ENCODE peak calls at places on chromosome 14, in six cellular contexts. O is neural crest cell, B is fibroblast of lung, L is mammary epithelial cell, C is mucosa of descending colon, V is HL-60. I is an unnamed sample.

GRCh38 chr14:106586098-106586704 is 1059.8 kb downstream of the TMEM121 start:
- DNase-seq in O (no peak), B (no peak), C (peak; percentile 56), V (peak; percentile 48), L (no peak), I (peak; percentile 60)

GRCh38 chr14:33686218-33686617 is 264.7 kb downstream of the EGLN3 start:
- DNase-seq in C (no peak), O (no peak), V (no peak), L (peak; percentile 84), B (peak; percentile 92), I (no peak)

GRCh38 chr14:35158951-35159653 is 36.8 kb downstream of the PRORP start:
- DNase-seq in C (no peak), L (no peak), B (peak; percentile 58), O (no peak), V (no peak), I (no peak)

GRCh38 chr14:100617715-100618693 is 30.8 kb upstream of the BEGAIN start:
- DNase-seq in L (no peak), B (peak; percentile 29), V (peak; percentile 74), C (no peak), O (no peak), I (peak; percentile 13)

GRCh38 chr14:61730756-61731373 is 31.4 kb upstream of the SNAPC1 start:
- DNase-seq in V (no peak), O (no peak), L (no peak), B (no peak), C (no peak), I (no peak)

GRCh38 chr14:64186231-64187129 is 107.7 kb downstream of the ESR2 start:
- DNase-seq in C (no peak), B (no peak), V (no peak), O (peak; percentile 5), L (no peak), I (no peak)

GRCh38 chr14:97177016-97177415 is 379.8 kb downstream of the VRK1 start:
- DNase-seq in L (peak; percentile 9), B (peak; percentile 12), O (no peak), C (no peak), V (peak; percentile 15), I (no peak)

GRCh38 chr14:34971381-34971780 is 11.4 kb upstream of the SRP54 start:
- DNase-seq in V (no peak), O (no peak), B (peak; percentile 52), L (peak; percentile 30), C (no peak), I (no peak)

GRCh38 chr14:36424478-36425102 is 95.4 kb downstream of the NKX2-1 start:
- DNase-seq in B (no peak), C (no peak), V (no peak), L (no peak), O (no peak), I (no peak)

GRCh38 chr14:69048456-69048855 is 69.4 kb upstream of the ACTN1 start:
- DNase-seq in O (no peak), L (peak; percentile 39), B (peak; percentile 44), V (no peak), C (no peak), I (no peak)

GRCh38 chr14:97917169-97917568 is 1120.0 kb downstream of the VRK1 start:
- DNase-seq in C (no peak), V (no peak), L (no peak), O (no peak), B (no peak), I (no peak)

GRCh38 chr14:50667491-50668007 is 557 bp downstream of the SAV1 start:
- DNase-seq in V (no peak), B (no peak), C (peak; percentile 72), O (no peak), L (peak; percentile 48), I (no peak)

GRCh38 chr14:74580275-74580672 is 31.8 kb downstream of the LTBP2 start:
- DNase-seq in C (no peak), L (no peak), B (no peak), V (no peak), O (no peak), I (no peak)

GRCh38 chr14:50260511-50260910 is 29.1 kb upstream of the SOS2 start:
- DNase-seq in L (peak; percentile 22), B (peak; percentile 30), O (no peak), V (peak; percentile 29), C (no peak), I (no peak)

GRCh38 chr14:76910371-76910890 is 84.2 kb downstream of the LRRC74A start:
- DNase-seq in B (no peak), L (no peak), C (no peak), O (no peak), V (no peak), I (no peak)

GRCh38 chr14:102711946-102712345 is 65.3 kb upstream of the TRAF3 start:
- DNase-seq in L (no peak), V (no peak), B (peak; percentile 17), C (no peak), O (no peak), I (no peak)

DNA sequence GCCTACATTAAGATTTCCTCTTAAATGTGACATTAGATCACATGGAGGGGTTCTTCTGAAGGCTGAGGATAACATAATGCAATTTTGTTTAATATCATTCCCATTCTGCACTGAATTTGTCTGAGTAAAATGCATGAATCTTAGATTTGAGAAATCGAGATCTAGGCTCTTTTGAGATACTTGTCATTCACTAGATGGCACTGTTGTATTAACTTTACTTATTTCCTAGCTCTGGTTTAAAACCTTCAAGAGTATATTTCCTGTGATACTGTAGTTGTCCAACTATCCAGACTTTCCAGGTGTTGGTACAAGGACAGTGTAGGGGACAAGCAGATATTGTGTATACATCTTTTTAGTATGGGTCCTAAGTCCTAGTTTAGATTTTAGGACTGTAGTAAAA is 91.7 kb upstream of the SEL1L start:
- DNase-seq in C (no peak), O (no peak), B (no peak), L (peak; percentile 4), V (no peak), I (no peak)
- TF ChIP-seq CTCF in C (no peak), O (peak; percentile 73), B (no peak), L (peak; percentile 16), V (peak; percentile 30), I (no peak)

GRCh38 chr14:85867450-85867849 is 337.5 kb downstream of the FLRT2 start:
- DNase-seq in L (no peak), C (no peak), B (no peak), O (no peak), V (no peak), I (no peak)
- TF ChIP-seq CTCF in L (no peak), C (no peak), B (no peak), O (peak; percentile 33), V (no peak), I (no peak)

DNA sequence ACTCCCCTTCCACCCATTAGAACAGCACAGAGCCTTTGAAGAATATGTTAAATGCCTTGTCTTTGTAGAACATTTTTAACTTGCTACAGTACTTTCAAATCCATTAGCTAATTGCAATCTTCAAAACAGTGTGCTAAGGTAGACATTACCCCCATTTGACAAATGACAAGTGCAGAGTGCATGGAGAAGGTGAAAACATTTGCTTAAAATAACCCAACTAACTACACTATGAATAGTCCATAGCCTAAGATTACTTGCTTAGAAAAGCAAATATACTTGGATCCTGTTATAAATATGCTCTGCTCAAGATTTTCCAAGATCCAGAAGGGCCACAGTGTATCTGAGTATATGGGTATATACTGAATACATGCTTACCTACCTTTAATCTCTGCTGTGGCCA is 87.0 kb upstream of the G2E3 start:
- DNase-seq in L (no peak), B (no peak), V (no peak), C (no peak), O (no peak), I (no peak)
- TF ChIP-seq CTCF in L (no peak), B (no peak), V (no peak), C (no peak), O (no peak), I (no peak)

DNA sequence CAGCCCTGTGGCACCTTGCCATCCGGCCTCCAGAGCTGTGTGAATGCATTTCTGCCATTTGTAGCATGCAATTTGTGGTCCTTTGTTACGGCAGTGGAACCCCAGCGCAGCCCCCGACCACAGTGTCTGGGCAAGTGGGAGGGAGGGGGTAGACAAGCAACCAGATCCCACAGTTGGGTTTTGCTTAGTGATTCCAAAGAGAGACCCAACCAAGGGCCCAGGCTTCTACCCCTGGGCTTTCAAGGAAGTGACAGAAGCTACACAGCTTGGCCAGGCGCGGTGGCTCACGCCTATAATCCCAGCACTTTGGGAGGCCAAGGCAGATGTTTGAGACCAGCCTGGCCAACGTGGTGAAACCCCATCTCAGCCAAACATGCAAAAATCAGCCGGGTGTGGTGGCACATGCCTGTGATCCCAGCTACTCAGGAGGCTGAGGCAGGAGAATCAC is 17.8 kb downstream of the ZBTB42 start:
- DNase-seq in C (no peak), V (no peak), B (no peak), L (no peak), O (no peak), I (no peak)
- TF ChIP-seq CTCF in C (no peak), V (no peak), B (no peak), L (no peak), O (no peak), I (no peak)

GRCh38 chr14:71235865-71236264 is 328.6 kb downstream of the PCNX1 start:
- DNase-seq in C (no peak), O (no peak), V (peak; percentile 27), L (no peak), B (peak; percentile 28), I (no peak)

GRCh38 chr14:71238835-71239234 is 331.6 kb downstream of the PCNX1 start:
- DNase-seq in L (no peak), B (no peak), O (no peak), V (no peak), C (no peak), I (no peak)

GRCh38 chr14:71240154-71240553 is 332.9 kb downstream of the PCNX1 start:
- DNase-seq in C (no peak), B (no peak), V (no peak), L (no peak), O (no peak), I (no peak)

GRCh38 chr14:71236430-71236829 is 329.2 kb downstream of the PCNX1 start:
- DNase-seq in B (no peak), V (no peak), O (no peak), C (no peak), L (no peak), I (no peak)

GRCh38 chr14:71237556-71237955 is 330.3 kb downstream of the PCNX1 start:
- DNase-seq in V (no peak), L (no peak), O (no peak), B (no peak), C (no peak), I (no peak)
- TF ChIP-seq CTCF in V (no peak), L (no peak), O (no peak), B (no peak), C (no peak), I (no peak)